ENCODE peak calls at places on chromosomes 5 and 9, in eight cellular contexts. One of them, this sample, is unnamed.
A peak's percentile ranks its signal among the peaks of the same experiment; 100 is the strongest.

GRCh38 chr5:78492650-78493049 is 132.2 kb downstream of the SCAMP1 start:
- DNase-seq in CD4-positive, alpha-beta T cell: no peak
- DNase-seq in activated T-helper 9 cell treated with anti-CD3 and anti-CD28 coated beads, Interleukin-2, amount 50 U/mL, for 16 hours: no peak
- DNase-seq in stimulated activated CD8-positive, alpha-beta memory T cell treated with anti-CD3 and anti-CD28 coated beads, Interleukin-12 subunit alpha, Interleukin-12 subunit beta, amount 100 ng/mL, for 1 hour: no peak
- DNase-seq in M059J: no peak
- DNase-seq in kidney glomerular epithelial cell: no peak
- DNase-seq in KBM-7: no peak
- DNase-seq in aorta: no peak
- DNase-seq in this sample: no peak

GRCh38 chr5:166062719-166063118 is 2228.7 kb upstream of the WWC1 start:
- DNase-seq in activated T-helper 9 cell treated with anti-CD3 and anti-CD28 coated beads, Interleukin-2, amount 50 U/mL, for 16 hours: no peak
- DNase-seq in kidney glomerular epithelial cell: no peak
- DNase-seq in M059J: no peak
- DNase-seq in CD4-positive, alpha-beta T cell: no peak
- DNase-seq in aorta: no peak
- DNase-seq in KBM-7: no peak
- DNase-seq in stimulated activated CD8-positive, alpha-beta memory T cell treated with anti-CD3 and anti-CD28 coated beads, Interleukin-12 subunit alpha, Interleukin-12 subunit beta, amount 100 ng/mL, for 1 hour: no peak
- DNase-seq in this sample: no peak

GRCh38 chr9:133782157-133783130 is 44.3 kb upstream of the SARDH start:
- DNase-seq in aorta: peak; percentile 88
- DNase-seq in KBM-7: peak; percentile 54
- DNase-seq in kidney glomerular epithelial cell: peak; percentile 51
- DNase-seq in CD4-positive, alpha-beta T cell: peak; percentile 47
- DNase-seq in stimulated activated CD8-positive, alpha-beta memory T cell treated with anti-CD3 and anti-CD28 coated beads, Interleukin-12 subunit alpha, Interleukin-12 subunit beta, amount 100 ng/mL, for 1 hour: peak; percentile 47
- DNase-seq in M059J: peak; percentile 50
- DNase-seq in activated T-helper 9 cell treated with anti-CD3 and anti-CD28 coated beads, Interleukin-2, amount 50 U/mL, for 16 hours: peak; percentile 38
- DNase-seq in this sample: peak; percentile 77

GRCh38 chr5:155529366-155529765 is 515.8 kb downstream of the KIF4B start:
- DNase-seq in M059J: no peak
- DNase-seq in stimulated activated CD8-positive, alpha-beta memory T cell treated with anti-CD3 and anti-CD28 coated beads, Interleukin-12 subunit alpha, Interleukin-12 subunit beta, amount 100 ng/mL, for 1 hour: no peak
- DNase-seq in KBM-7: no peak
- DNase-seq in kidney glomerular epithelial cell: no peak
- DNase-seq in activated T-helper 9 cell treated with anti-CD3 and anti-CD28 coated beads, Interleukin-2, amount 50 U/mL, for 16 hours: no peak
- DNase-seq in aorta: no peak
- DNase-seq in CD4-positive, alpha-beta T cell: no peak
- DNase-seq in this sample: no peak

GRCh38 chr5:177435847-177436536 is 9.5 kb downstream of the GRK6 start:
- DNase-seq in aorta: peak; percentile 71
- DNase-seq in CD4-positive, alpha-beta T cell: no peak
- DNase-seq in KBM-7: no peak
- DNase-seq in M059J: no peak
- DNase-seq in stimulated activated CD8-positive, alpha-beta memory T cell treated with anti-CD3 and anti-CD28 coated beads, Interleukin-12 subunit alpha, Interleukin-12 subunit beta, amount 100 ng/mL, for 1 hour: no peak
- DNase-seq in activated T-helper 9 cell treated with anti-CD3 and anti-CD28 coated beads, Interleukin-2, amount 50 U/mL, for 16 hours: no peak
- DNase-seq in kidney glomerular epithelial cell: no peak
- DNase-seq in this sample: no peak

GRCh38 chr5:133820516-133820915 is 147.9 kb downstream of the C5orf15 start:
- DNase-seq in activated T-helper 9 cell treated with anti-CD3 and anti-CD28 coated beads, Interleukin-2, amount 50 U/mL, for 16 hours: no peak
- DNase-seq in KBM-7: no peak
- DNase-seq in aorta: no peak
- DNase-seq in M059J: no peak
- DNase-seq in CD4-positive, alpha-beta T cell: no peak
- DNase-seq in stimulated activated CD8-positive, alpha-beta memory T cell treated with anti-CD3 and anti-CD28 coated beads, Interleukin-12 subunit alpha, Interleukin-12 subunit beta, amount 100 ng/mL, for 1 hour: no peak
- DNase-seq in kidney glomerular epithelial cell: no peak
- DNase-seq in this sample: no peak

GRCh38 chr9:113875917-113876805 is at the start of gene ZNF618:
- DNase-seq in stimulated activated CD8-positive, alpha-beta memory T cell treated with anti-CD3 and anti-CD28 coated beads, Interleukin-12 subunit alpha, Interleukin-12 subunit beta, amount 100 ng/mL, for 1 hour: no peak
- DNase-seq in CD4-positive, alpha-beta T cell: no peak
- DNase-seq in KBM-7: no peak
- DNase-seq in activated T-helper 9 cell treated with anti-CD3 and anti-CD28 coated beads, Interleukin-2, amount 50 U/mL, for 16 hours: peak; percentile 6
- DNase-seq in aorta: peak; percentile 81
- DNase-seq in kidney glomerular epithelial cell: peak; percentile 24
- DNase-seq in M059J: no peak
- DNase-seq in this sample: peak; percentile 70

GRCh38 chr5:111223790-111224560 is at the start of gene CAMK4:
- DNase-seq in aorta: peak; percentile 87
- DNase-seq in kidney glomerular epithelial cell: peak; percentile 37
- DNase-seq in stimulated activated CD8-positive, alpha-beta memory T cell treated with anti-CD3 and anti-CD28 coated beads, Interleukin-12 subunit alpha, Interleukin-12 subunit beta, amount 100 ng/mL, for 1 hour: peak; percentile 67
- DNase-seq in activated T-helper 9 cell treated with anti-CD3 and anti-CD28 coated beads, Interleukin-2, amount 50 U/mL, for 16 hours: peak; percentile 73
- DNase-seq in CD4-positive, alpha-beta T cell: peak; percentile 79
- DNase-seq in KBM-7: peak; percentile 65
- DNase-seq in M059J: peak; percentile 68
- DNase-seq in this sample: peak; percentile 76

GRCh38 chr9:98882569-98882923 is 61.2 kb upstream of the COL15A1 start:
- DNase-seq in CD4-positive, alpha-beta T cell: no peak
- DNase-seq in activated T-helper 9 cell treated with anti-CD3 and anti-CD28 coated beads, Interleukin-2, amount 50 U/mL, for 16 hours: no peak
- DNase-seq in M059J: no peak
- DNase-seq in KBM-7: no peak
- DNase-seq in kidney glomerular epithelial cell: no peak
- DNase-seq in stimulated activated CD8-positive, alpha-beta memory T cell treated with anti-CD3 and anti-CD28 coated beads, Interleukin-12 subunit alpha, Interleukin-12 subunit beta, amount 100 ng/mL, for 1 hour: no peak
- DNase-seq in aorta: peak; percentile 30
- DNase-seq in this sample: no peak

GRCh38 chr9:74942801-74943200 is 9.9 kb downstream of the C9orf40 start:
- DNase-seq in activated T-helper 9 cell treated with anti-CD3 and anti-CD28 coated beads, Interleukin-2, amount 50 U/mL, for 16 hours: peak; percentile 12
- DNase-seq in kidney glomerular epithelial cell: no peak
- DNase-seq in M059J: peak; percentile 38
- DNase-seq in KBM-7: peak; percentile 80
- DNase-seq in aorta: no peak
- DNase-seq in stimulated activated CD8-positive, alpha-beta memory T cell treated with anti-CD3 and anti-CD28 coated beads, Interleukin-12 subunit alpha, Interleukin-12 subunit beta, amount 100 ng/mL, for 1 hour: no peak
- DNase-seq in CD4-positive, alpha-beta T cell: no peak
- DNase-seq in this sample: no peak

GRCh38 chr9:21506910-21507795 is 25.0 kb upstream of the IFNE start:
- DNase-seq in KBM-7: no peak
- DNase-seq in kidney glomerular epithelial cell: peak; percentile 89
- DNase-seq in aorta: no peak
- DNase-seq in M059J: peak; percentile 96
- DNase-seq in stimulated activated CD8-positive, alpha-beta memory T cell treated with anti-CD3 and anti-CD28 coated beads, Interleukin-12 subunit alpha, Interleukin-12 subunit beta, amount 100 ng/mL, for 1 hour: no peak
- DNase-seq in CD4-positive, alpha-beta T cell: no peak
- DNase-seq in activated T-helper 9 cell treated with anti-CD3 and anti-CD28 coated beads, Interleukin-2, amount 50 U/mL, for 16 hours: no peak
- DNase-seq in this sample: no peak

GRCh38 chr9:76725181-76725580 is 39.1 kb upstream of the PCA3 start:
- DNase-seq in CD4-positive, alpha-beta T cell: no peak
- DNase-seq in KBM-7: peak; percentile 9
- DNase-seq in kidney glomerular epithelial cell: no peak
- DNase-seq in aorta: no peak
- DNase-seq in stimulated activated CD8-positive, alpha-beta memory T cell treated with anti-CD3 and anti-CD28 coated beads, Interleukin-12 subunit alpha, Interleukin-12 subunit beta, amount 100 ng/mL, for 1 hour: no peak
- DNase-seq in activated T-helper 9 cell treated with anti-CD3 and anti-CD28 coated beads, Interleukin-2, amount 50 U/mL, for 16 hours: no peak
- DNase-seq in M059J: no peak
- DNase-seq in this sample: no peak

GRCh38 chr5:82413302-82414042 is 135.3 kb upstream of the RPS23 start:
- DNase-seq in CD4-positive, alpha-beta T cell: no peak
- DNase-seq in stimulated activated CD8-positive, alpha-beta memory T cell treated with anti-CD3 and anti-CD28 coated beads, Interleukin-12 subunit alpha, Interleukin-12 subunit beta, amount 100 ng/mL, for 1 hour: no peak
- DNase-seq in activated T-helper 9 cell treated with anti-CD3 and anti-CD28 coated beads, Interleukin-2, amount 50 U/mL, for 16 hours: no peak
- DNase-seq in KBM-7: peak; percentile 77
- DNase-seq in aorta: no peak
- DNase-seq in M059J: peak; percentile 95
- DNase-seq in kidney glomerular epithelial cell: peak; percentile 90
- DNase-seq in this sample: no peak

GRCh38 chr5:90248640-90249039 is 160.9 kb downstream of the CETN3 start:
- DNase-seq in activated T-helper 9 cell treated with anti-CD3 and anti-CD28 coated beads, Interleukin-2, amount 50 U/mL, for 16 hours: no peak
- DNase-seq in aorta: no peak
- DNase-seq in M059J: no peak
- DNase-seq in kidney glomerular epithelial cell: no peak
- DNase-seq in CD4-positive, alpha-beta T cell: no peak
- DNase-seq in stimulated activated CD8-positive, alpha-beta memory T cell treated with anti-CD3 and anti-CD28 coated beads, Interleukin-12 subunit alpha, Interleukin-12 subunit beta, amount 100 ng/mL, for 1 hour: no peak
- DNase-seq in KBM-7: no peak
- DNase-seq in this sample: no peak

GRCh38 chr5:153569036-153569435 is 78.6 kb downstream of the GRIA1 start:
- DNase-seq in M059J: peak; percentile 26
- DNase-seq in kidney glomerular epithelial cell: no peak
- DNase-seq in KBM-7: no peak
- DNase-seq in aorta: no peak
- DNase-seq in stimulated activated CD8-positive, alpha-beta memory T cell treated with anti-CD3 and anti-CD28 coated beads, Interleukin-12 subunit alpha, Interleukin-12 subunit beta, amount 100 ng/mL, for 1 hour: no peak
- DNase-seq in CD4-positive, alpha-beta T cell: no peak
- DNase-seq in activated T-helper 9 cell treated with anti-CD3 and anti-CD28 coated beads, Interleukin-2, amount 50 U/mL, for 16 hours: no peak
- DNase-seq in this sample: no peak

GRCh38 chr5:133261993-133262392 is 210.2 kb downstream of the HSPA4 start:
- DNase-seq in M059J: no peak
- DNase-seq in kidney glomerular epithelial cell: no peak
- DNase-seq in aorta: no peak
- DNase-seq in KBM-7: no peak
- DNase-seq in stimulated activated CD8-positive, alpha-beta memory T cell treated with anti-CD3 and anti-CD28 coated beads, Interleukin-12 subunit alpha, Interleukin-12 subunit beta, amount 100 ng/mL, for 1 hour: no peak
- DNase-seq in activated T-helper 9 cell treated with anti-CD3 and anti-CD28 coated beads, Interleukin-2, amount 50 U/mL, for 16 hours: no peak
- DNase-seq in CD4-positive, alpha-beta T cell: no peak
- DNase-seq in this sample: no peak

This sample was measured in left ventricle myocardium superior.